ENCODE peak calls at places on chromosome 9, in ten cellular contexts. O is stimulated activated CD4-positive, alpha-beta T cell treated with anti-CD3 and anti-CD28 coated beads, Interleukin-2, amount 100 ng/mL, for 48 hours; E is GM06990; R is NCI-H524; Z is NCI-H1092; F is activated CD8-positive, alpha-beta T cell treated with anti-CD3 and anti-CD28 coated beads for 36 hours; D is NCI-H82; I is activated naive CD4-positive, alpha-beta T cell; X is OCI-LY7; S is stimulated activated CD8-positive, alpha-beta memory T cell treated with anti-CD3 and anti-CD28 coated beads, Interleukin-7, amount 100 ng/mL, for 1 hour. H is an unnamed sample.
A peak's percentile ranks its signal among the peaks of the same experiment; 100 is the strongest.

GRCh38 chr9:5543875-5544702 is 33.8 kb downstream of the PDCD1LG2 start:
- DNase-seq in X (no peak), E (no peak), Z (no peak), I (no peak), S (no peak), R (no peak), D (no peak), F (no peak), O (no peak), H (no peak)

GRCh38 chr9:70136632-70137031 is 93.0 kb downstream of the MAMDC2 start:
- DNase-seq in O (no peak), X (no peak), S (no peak), D (no peak), I (no peak), E (no peak), F (no peak), R (no peak), Z (no peak), H (no peak)

GRCh38 chr9:134469041-134469875 is 143.0 kb downstream of the RXRA start:
- DNase-seq in S (no peak), F (no peak), X (no peak), E (no peak), D (no peak), I (no peak), R (no peak), O (no peak), Z (no peak), H (no peak)

GRCh38 chr9:130142635-130143034 is 29.6 kb upstream of the NCS1 start:
- DNase-seq in S (no peak), R (no peak), D (no peak), F (no peak), E (no peak), O (no peak), I (no peak), Z (no peak), X (no peak), H (no peak)

GRCh38 chr9:110255417-110256141 is 728 bp downstream of the TXN start:
- DNase-seq in E (peak; percentile 73), X (peak; percentile 59), R (peak; percentile 64), O (peak; percentile 52), S (no peak), F (peak; percentile 72), I (peak; percentile 24), Z (no peak), D (peak; percentile 46), H (peak; percentile 78)

GRCh38 chr9:3080951-3081350 is 237.1 kb upstream of the PUM3 start:
- DNase-seq in R (no peak), X (no peak), F (no peak), S (no peak), E (no peak), I (no peak), D (no peak), Z (no peak), O (no peak), H (no peak)

GRCh38 chr9:129549684-129550083 is 71.2 kb downstream of the C9orf50 start:
- DNase-seq in S (no peak), D (no peak), I (no peak), R (no peak), E (no peak), O (no peak), X (no peak), F (no peak), Z (no peak), H (no peak)

GRCh38 chr9:91302831-91303230 is 58.9 kb downstream of the AUH start:
- DNase-seq in X (no peak), E (no peak), D (no peak), F (no peak), R (no peak), S (no peak), O (no peak), Z (no peak), I (no peak), H (no peak)

GRCh38 chr9:110797611-110798010 is 129.0 kb downstream of the MUSK start:
- DNase-seq in O (no peak), R (no peak), X (no peak), S (no peak), F (no peak), D (no peak), I (no peak), E (no peak), Z (no peak), H (no peak)

GRCh38 chr9:131813116-131813515 is 73.2 kb upstream of the RAPGEF1 start:
- DNase-seq in O (no peak), S (no peak), I (no peak), F (no peak), Z (no peak), D (no peak), E (no peak), R (no peak), X (no peak), H (no peak)

GRCh38 chr9:80235752-80236151 is 664.0 kb downstream of the TLE4 start:
- DNase-seq in D (no peak), F (no peak), E (no peak), X (no peak), S (no peak), Z (no peak), R (no peak), O (no peak), I (no peak), H (no peak)

GRCh38 chr9:109910616-109911568 is 130.9 kb downstream of the PALM2AKAP2 start:
- DNase-seq in F (no peak), E (no peak), O (no peak), R (no peak), Z (no peak), I (no peak), S (no peak), D (no peak), X (no peak), H (no peak)

GRCh38 chr9:70133253-70134208 is 89.9 kb downstream of the MAMDC2 start:
- DNase-seq in E (no peak), D (peak; percentile 93), R (peak; percentile 81), X (no peak), O (no peak), S (no peak), Z (no peak), F (no peak), I (no peak), H (no peak)

GRCh38 chr9:136688274-136689107 is 1.2 kb upstream of the AGPAT2 start:
- DNase-seq in Z (no peak), I (no peak), S (no peak), X (no peak), D (peak; percentile 34), E (no peak), R (no peak), F (no peak), O (no peak), H (no peak)

GRCh38 chr9:126084696-126085095 is 241.9 kb upstream of the MVB12B start:
- DNase-seq in S (no peak), X (no peak), R (no peak), I (no peak), E (no peak), D (no peak), F (no peak), O (no peak), Z (no peak), H (no peak)

GRCh38 chr9:115118471-115119156 is 657 bp upstream of the TNC start:
- DNase-seq in O (no peak), E (no peak), R (peak; percentile 72), I (no peak), D (peak; percentile 81), F (peak; percentile 4), Z (peak; percentile 63), X (no peak), S (no peak), H (no peak)

GRCh38 chr9:4235951-4236804 is 63.7 kb downstream of the GLIS3 start:
- DNase-seq in R (no peak), D (no peak), F (no peak), S (no peak), X (no peak), I (no peak), E (no peak), Z (no peak), O (no peak), H (no peak)

GRCh38 chr9:37592108-37592951 is at the start of gene TOMM5:
- DNase-seq in Z (peak; percentile 91), S (peak; percentile 78), R (peak; percentile 91), F (peak; percentile 94), E (peak; percentile 91), I (peak; percentile 85), X (peak; percentile 89), D (peak; percentile 93), O (peak; percentile 85), H (peak; percentile 97)

GRCh38 chr9:133726401-133727276 is 11.5 kb downstream of the SARDH start:
- DNase-seq in Z (peak; percentile 20), X (peak; percentile 64), F (peak; percentile 80), S (no peak), I (peak; percentile 62), E (no peak), D (peak; percentile 80), O (peak; percentile 45), R (peak; percentile 84), H (peak; percentile 73)

GRCh38 chr9:124326378-124326777 is 68.6 kb downstream of the NEK6 start:
- DNase-seq in I (no peak), X (no peak), R (no peak), O (no peak), S (no peak), Z (no peak), F (no peak), D (no peak), E (no peak), H (no peak)

GRCh38 chr9:72485821-72486605 is 35.4 kb upstream of the TMC1 start:
- DNase-seq in E (no peak), D (no peak), R (no peak), O (no peak), X (no peak), S (no peak), F (no peak), I (no peak), Z (no peak), H (no peak)

GRCh38 chr9:75147638-75148037 is 59.3 kb downstream of the OSTF1 start:
- DNase-seq in Z (no peak), I (no peak), S (no peak), D (no peak), F (no peak), X (no peak), O (no peak), R (no peak), E (no peak), H (no peak)

GRCh38 chr9:83336696-83337095 is 201.5 kb downstream of the FRMD3 start:
- DNase-seq in D (no peak), F (no peak), S (no peak), Z (no peak), O (no peak), R (no peak), I (no peak), E (no peak), X (no peak), H (no peak)

GRCh38 chr9:37302277-37302676 is 120.2 kb upstream of the GRHPR start:
- DNase-seq in X (peak; percentile 98), D (peak; percentile 34), Z (peak; percentile 11), S (no peak), O (no peak), E (peak; percentile 78), R (peak; percentile 57), I (no peak), F (peak; percentile 72), H (peak; percentile 86)

GRCh38 chr9:6639622-6640021 is 5.9 kb downstream of the GLDC start:
- DNase-seq in X (no peak), F (no peak), R (no peak), D (no peak), O (no peak), E (no peak), I (no peak), Z (no peak), S (no peak), H (no peak)

H was measured in Karpas-422.